ENCODE peak calls at places on chromosomes 2 and 18, in seven cellular contexts. R, E, L, C, T, S and Q are unnamed samples.

GRCh38 chr18:10080372-10080771 is 166.6 kb downstream of the VAPA start:
- DNase-seq in T (no peak), R (no peak), E (no peak), C (no peak), L (no peak), S (no peak), Q (no peak)

GRCh38 chr2:16113568-16114549 is 173.5 kb downstream of the MYCN start:
- DNase-seq in L (no peak), C (no peak), S (no peak), T (no peak), E (no peak), R (no peak), Q (no peak)

GRCh38 chr2:173657996-173658717 is 303.5 kb downstream of the CDCA7 start:
- DNase-seq in L (no peak), T (no peak), E (no peak), R (peak), S (peak), C (no peak), Q (no peak)

GRCh38 chr2:36493221-36493620 is 104.7 kb downstream of the FEZ2 start:
- DNase-seq in T (no peak), S (peak), L (no peak), C (no peak), R (no peak), E (no peak), Q (peak)

GRCh38 chr2:241771286-241772062 is 5.1 kb upstream of the GAL3ST2 start:
- DNase-seq in R (peak), C (peak), E (no peak), T (no peak), L (no peak), S (peak), Q (no peak)

GRCh38 chr2:240153418-240153817 is 13.0 kb upstream of the OTOS start:
- DNase-seq in T (no peak), R (no peak), C (no peak), E (no peak), L (no peak), S (no peak), Q (no peak)

GRCh38 chr2:17813742-17814458 is 2.4 kb upstream of the MSGN1 start:
- DNase-seq in C (no peak), T (peak), L (no peak), S (no peak), E (no peak), R (no peak), Q (peak)

GRCh38 chr18:44392933-44393332 is 287.8 kb upstream of the SETBP1 start:
- DNase-seq in S (no peak), R (no peak), L (no peak), C (no peak), T (no peak), E (no peak), Q (no peak)

GRCh38 chr2:122988395-122989221 is 1036.5 kb upstream of the CNTNAP5 start:
- DNase-seq in T (no peak), L (no peak), C (no peak), S (no peak), R (no peak), E (no peak), Q (no peak)

GRCh38 chr2:172928754-172929153 is 146.9 kb upstream of the MAP3K20 start:
- DNase-seq in C (no peak), S (peak), R (peak), L (no peak), E (no peak), T (no peak), Q (no peak)

GRCh38 chr18:63850010-63850409 is 37.5 kb upstream of the SERPINB2 start:
- DNase-seq in C (no peak), R (no peak), L (no peak), S (peak), T (peak), E (no peak), Q (no peak)

GRCh38 chr2:70086278-70086837 is 919 bp upstream of the PCBP1 start:
- DNase-seq in E (peak), C (peak), S (peak), L (peak), T (peak), R (peak), Q (peak)

GRCh38 chr2:31108887-31109286 is 29.4 kb downstream of the GALNT14 start:
- DNase-seq in L (no peak), T (no peak), E (no peak), S (no peak), C (no peak), R (no peak), Q (no peak)

GRCh38 chr2:107529146-107529545 is 297.5 kb upstream of the RGPD4 start:
- DNase-seq in S (no peak), C (no peak), L (no peak), R (no peak), E (no peak), T (no peak), Q (no peak)

GRCh38 chr2:223087466-223087865 is 35.5 kb downstream of the KCNE4 start:
- DNase-seq in S (no peak), C (no peak), R (no peak), E (no peak), T (no peak), L (no peak), Q (no peak)

GRCh38 chr2:38030590-38031326 is 45.2 kb downstream of the CYP1B1 start:
- DNase-seq in L (no peak), R (no peak), E (no peak), S (no peak), C (no peak), T (no peak), Q (no peak)

GRCh38 chr2:190718652-190719526 is 70.0 kb downstream of the NAB1 start:
- DNase-seq in S (peak), E (no peak), R (peak), T (no peak), C (peak), L (no peak), Q (no peak)

GRCh38 chr18:3447035-3447894 is 2.7 kb upstream of the TGIF1 start:
- DNase-seq in E (no peak), C (no peak), T (no peak), L (peak), R (peak), S (peak), Q (no peak)

GRCh38 chr2:100800910-100801309 is 19.0 kb upstream of the NPAS2 start:
- DNase-seq in S (peak), E (no peak), T (no peak), L (no peak), C (no peak), R (no peak), Q (no peak)

GRCh38 chr18:57768557-57769326 is 34.4 kb downstream of the ATP8B1 start:
- DNase-seq in S (peak), T (no peak), E (no peak), R (no peak), L (no peak), C (no peak), Q (no peak)

GRCh38 chr2:66434679-66435548 is at the start of gene MEIS1:
- DNase-seq in E (peak), C (peak), S (peak), L (peak), T (peak), R (peak), Q (peak)

GRCh38 chr18:79628416-79629248 is 51.0 kb upstream of the CTDP1 start:
- DNase-seq in E (no peak), S (no peak), R (no peak), L (no peak), C (no peak), T (no peak), Q (peak)

GRCh38 chr2:22634167-22634566 is 750.8 kb upstream of the KLHL29 start:
- DNase-seq in L (no peak), C (no peak), R (no peak), T (no peak), E (no peak), S (no peak), Q (no peak)

GRCh38 chr2:27622921-27623384 is 5.9 kb downstream of the CCDC121 start:
- DNase-seq in C (no peak), E (no peak), R (no peak), S (peak), T (no peak), L (no peak), Q (no peak)

GRCh38 chr2:95025406-95026319 is at the start of gene MAL:
- DNase-seq in L (no peak), C (no peak), T (no peak), R (no peak), S (no peak), E (peak), Q (peak)

GRCh38 chr2:23685201-23685600 is 241.7 kb downstream of the ATAD2B start:
- DNase-seq in T (no peak), R (no peak), L (no peak), S (no peak), C (no peak), E (no peak), Q (no peak)

GRCh38 chr2:129801575-129801974 is 177.9 kb upstream of the RAB6C start:
- DNase-seq in E (no peak), T (no peak), S (peak), R (no peak), C (no peak), L (no peak), Q (no peak)

GRCh38 chr2:51650769-51651168 is 618.8 kb upstream of the NRXN1 start:
- DNase-seq in E (no peak), L (no peak), R (no peak), T (no peak), S (no peak), C (no peak), Q (no peak)

GRCh38 chr2:146940016-146940685 is 904.7 kb upstream of the ACVR2A start:
- DNase-seq in L (no peak), T (no peak), E (no peak), C (no peak), S (no peak), R (no peak), Q (no peak)

GRCh38 chr18:23103449-23103848 is 31.8 kb upstream of the CABLES1 start:
- DNase-seq in S (no peak), T (no peak), R (no peak), L (no peak), C (no peak), E (no peak), Q (no peak)

GRCh38 chr2:30127016-30127893 is 19.6 kb upstream of the YPEL5 start:
- DNase-seq in E (no peak), L (no peak), T (no peak), R (no peak), C (no peak), S (peak), Q (no peak)

GRCh38 chr2:207113403-207113802 is 52.3 kb downstream of the KLF7 start:
- DNase-seq in T (no peak), L (no peak), R (no peak), C (no peak), E (no peak), S (no peak), Q (peak)

GRCh38 chr18:55152801-55153200 is 193.5 kb upstream of the CCDC68 start:
- DNase-seq in T (no peak), C (no peak), E (no peak), S (peak), L (no peak), R (no peak), Q (no peak)

GRCh38 chr18:3340682-3341097 is 78.8 kb downstream of the MYL12B start:
- DNase-seq in S (peak), C (no peak), R (no peak), L (no peak), T (no peak), E (no peak), Q (no peak)

GRCh38 chr2:210756821-210757220 is 200.4 kb downstream of the CPS1 start:
- DNase-seq in L (no peak), E (no peak), T (no peak), C (no peak), R (no peak), S (no peak), Q (no peak)

DNA sequence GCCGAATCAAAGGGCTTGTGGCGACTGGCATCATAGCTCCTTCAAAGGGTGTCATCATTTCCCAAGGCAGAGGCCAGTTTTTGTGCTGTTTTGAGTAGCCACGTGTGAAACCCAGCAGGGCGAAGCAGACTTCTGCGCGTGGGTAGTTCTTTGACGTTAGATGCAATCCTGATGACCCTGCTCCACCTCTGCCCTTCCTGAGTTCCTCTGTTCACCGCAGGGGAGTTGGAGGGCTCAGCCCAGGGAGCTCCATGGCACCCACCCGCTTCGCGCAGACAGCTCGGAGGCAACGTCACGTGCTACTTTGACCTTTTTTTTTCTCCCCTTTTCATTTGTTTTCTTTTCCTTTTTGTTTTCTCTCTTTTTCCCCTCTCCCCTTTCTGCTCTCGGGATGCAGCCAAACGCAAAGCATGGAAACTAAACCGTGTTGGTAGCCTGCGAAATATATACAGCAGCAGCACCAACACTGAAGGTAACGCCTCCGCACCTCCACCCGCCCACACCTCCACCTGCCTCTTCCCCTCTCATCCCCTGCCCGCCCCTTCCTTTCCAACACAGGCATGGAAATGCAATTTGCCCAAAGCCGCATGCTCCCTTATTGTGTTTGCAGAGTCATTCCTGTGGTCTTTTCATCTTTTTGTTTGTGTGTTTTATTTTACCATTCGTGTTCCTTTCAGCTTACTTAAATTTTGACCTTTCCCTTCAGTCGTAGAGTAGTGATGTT is 153.6 kb downstream of the GBX2 start:
- DNase-seq in L (no peak), S (no peak), T (no peak), C (no peak), E (no peak), R (no peak), Q (no peak)
- TF ChIP-seq CTCF in L (no peak), S (no peak), T (no peak), C (no peak), E (no peak), R (no peak), Q (no peak)

DNA sequence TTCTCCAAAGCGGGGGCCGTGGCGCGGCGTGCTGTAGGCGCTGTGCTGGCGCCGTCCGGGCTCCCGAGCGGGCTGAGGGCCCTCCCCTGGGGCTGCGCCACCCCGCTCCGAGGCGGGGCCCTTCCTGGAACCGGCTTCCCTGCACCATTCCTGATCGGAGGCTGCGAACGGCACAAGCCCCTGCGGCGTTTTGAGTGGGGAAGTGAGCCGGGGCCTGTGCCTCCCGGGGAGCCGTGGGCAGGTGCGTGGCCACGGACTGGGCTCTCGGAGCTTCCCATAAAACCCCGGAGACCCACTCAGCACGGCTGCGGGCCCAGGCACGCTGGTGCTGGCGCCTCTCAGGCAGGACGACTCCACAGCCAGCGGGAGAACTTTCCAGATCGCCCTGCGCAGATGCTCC is 74.7 kb downstream of the PSMG2 start:
- DNase-seq in T (no peak), R (no peak), E (no peak), C (no peak), S (no peak), L (no peak), Q (no peak)
- H3K4me3 ChIP-seq in T (no peak), R (no peak), E (no peak), C (no peak), S (no peak), L (no peak), Q (no peak)

GRCh38 chr2:5231287-5231686 is 460.9 kb upstream of the SOX11 start:
- DNase-seq in S (no peak), T (no peak), L (no peak), E (no peak), R (no peak), C (no peak), Q (no peak)
- H3K27ac ChIP-seq in S (no peak), T (no peak), L (no peak), E (no peak), R (no peak), C (no peak), Q (no peak)

GRCh38 chr18:26806224-26806623 is 59.3 kb downstream of the AQP4 start:
- DNase-seq in L (no peak), C (no peak), S (no peak), R (no peak), E (no peak), T (no peak), Q (no peak)

GRCh38 chr18:26803643-26804042 is 61.9 kb downstream of the AQP4 start:
- DNase-seq in R (no peak), E (no peak), C (no peak), L (no peak), T (peak), S (no peak), Q (no peak)

GRCh38 chr18:26802330-26803200 is 62.9 kb downstream of the AQP4 start:
- DNase-seq in T (no peak), C (no peak), E (no peak), R (no peak), L (no peak), S (no peak), Q (no peak)

DNA sequence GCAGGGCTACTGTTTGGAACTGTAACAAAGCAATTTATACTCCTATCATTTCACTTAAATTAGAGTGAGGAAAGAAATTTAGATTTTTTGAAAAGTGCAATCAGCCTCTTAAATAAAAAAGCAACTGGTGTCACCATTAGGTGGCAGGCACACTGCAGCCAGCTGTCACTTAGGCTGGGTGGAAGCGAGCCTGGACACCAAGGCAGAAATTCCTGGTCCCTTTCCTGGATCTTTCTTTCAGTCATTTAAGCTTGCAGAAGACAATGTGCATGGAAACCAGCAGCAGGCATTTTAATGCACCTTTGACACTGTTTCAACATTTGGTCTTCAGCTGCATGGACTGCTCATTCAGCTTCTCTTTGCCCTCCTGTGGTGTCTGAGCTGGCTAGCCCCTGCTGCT is 61.0 kb downstream of the AQP4 start:
- DNase-seq in E (no peak), S (no peak), T (no peak), R (no peak), L (no peak), C (no peak), Q (peak)
- TF ChIP-seq CTCF in E (no peak), S (no peak), T (peak), R (peak), L (peak), C (no peak), Q (peak)

GRCh38 chr2:185738679-185739472 is at the start of gene FSIP2:
- DNase-seq in S (peak), E (no peak), L (peak), T (no peak), R (peak), C (peak), Q (peak)
- H3K4me3 ChIP-seq in S (peak), E (no peak), L (peak), T (no peak), R (no peak), C (no peak), Q (no peak)

GRCh38 chr2:24721470-24721869 is 71.7 kb downstream of the PTRHD1 start:
- DNase-seq in C (peak), R (peak), L (peak), S (peak), E (no peak), T (no peak), Q (peak)
- H3K27ac ChIP-seq in C (no peak), R (no peak), L (peak), S (no peak), E (no peak), T (no peak), Q (peak)

GRCh38 chr2:214156971-214157370 is 253.9 kb upstream of the VWC2L start:
- DNase-seq in C (no peak), L (no peak), R (no peak), S (no peak), E (no peak), T (no peak), Q (no peak)

DNA sequence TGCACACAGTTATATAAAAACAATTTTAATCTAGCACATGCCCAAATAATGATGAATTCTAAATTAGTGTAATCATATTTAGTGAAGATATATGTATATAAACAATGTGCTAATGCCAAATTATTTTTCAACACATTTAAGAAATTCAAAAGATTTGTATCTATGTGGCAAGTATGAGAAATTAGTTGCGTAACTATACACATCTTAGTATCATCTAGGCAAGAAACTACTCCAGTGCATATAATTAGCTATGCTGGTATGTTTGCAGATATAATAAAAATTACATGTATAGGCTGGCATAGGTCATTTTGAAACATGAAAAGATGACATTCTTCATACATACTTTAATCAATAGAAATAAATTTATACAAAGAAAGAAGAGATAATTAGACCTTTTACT is 252.0 kb upstream of the VWC2L start:
- DNase-seq in C (no peak), L (no peak), T (no peak), E (no peak), S (no peak), R (no peak), Q (no peak)
- TF ChIP-seq CTCF in C (no peak), L (no peak), T (no peak), E (no peak), S (no peak), R (no peak), Q (no peak)